ENCODE peak calls at places on chromosomes 6 and 20, in eight cellular contexts. One of them, this sample, is unnamed.

GRCh38 chr6:35052694-35053565 is 88.2 kb downstream of the TCP11 start:
- DNase-seq in endothelial cell: no peak
- DNase-seq in ovary: peak; percentile 65
- DNase-seq in fibroblast of pulmonary artery: no peak
- DNase-seq in cardiac muscle cell: no peak
- DNase-seq in neural progenitor cell: peak; percentile 70
- DNase-seq in CD8-positive, alpha-beta T cell: no peak
- DNase-seq in kidney: no peak
- DNase-seq in this sample: no peak

GRCh38 chr6:11947063-11947462 is 65.0 kb upstream of the HIVEP1 start:
- DNase-seq in ovary: no peak
- DNase-seq in neural progenitor cell: peak; percentile 21
- DNase-seq in CD8-positive, alpha-beta T cell: no peak
- DNase-seq in endothelial cell: no peak
- DNase-seq in fibroblast of pulmonary artery: no peak
- DNase-seq in kidney: no peak
- DNase-seq in cardiac muscle cell: no peak
- DNase-seq in this sample: no peak

GRCh38 chr20:32485126-32485769 is 99.9 kb downstream of the NOL4L start:
- DNase-seq in cardiac muscle cell: peak; percentile 87
- DNase-seq in neural progenitor cell: peak; percentile 81
- DNase-seq in ovary: peak; percentile 65
- DNase-seq in endothelial cell: peak; percentile 65
- DNase-seq in CD8-positive, alpha-beta T cell: peak; percentile 88
- DNase-seq in fibroblast of pulmonary artery: peak; percentile 86
- DNase-seq in kidney: peak; percentile 85
- DNase-seq in this sample: peak; percentile 54

GRCh38 chr6:2817778-2818443 is 23.8 kb downstream of the SERPINB1 start:
- DNase-seq in CD8-positive, alpha-beta T cell: no peak
- DNase-seq in fibroblast of pulmonary artery: peak; percentile 69
- DNase-seq in endothelial cell: no peak
- DNase-seq in cardiac muscle cell: peak; percentile 54
- DNase-seq in neural progenitor cell: no peak
- DNase-seq in kidney: no peak
- DNase-seq in ovary: no peak
- DNase-seq in this sample: no peak

GRCh38 chr20:58760881-58761280 is 68.3 kb downstream of the NPEPL1 start:
- DNase-seq in kidney: no peak
- DNase-seq in cardiac muscle cell: no peak
- DNase-seq in neural progenitor cell: no peak
- DNase-seq in fibroblast of pulmonary artery: no peak
- DNase-seq in ovary: no peak
- DNase-seq in CD8-positive, alpha-beta T cell: no peak
- DNase-seq in endothelial cell: no peak
- DNase-seq in this sample: no peak

GRCh38 chr20:63331741-63332400 is 29.3 kb downstream of the CHRNA4 start:
- DNase-seq in endothelial cell: no peak
- DNase-seq in kidney: peak; percentile 44
- DNase-seq in cardiac muscle cell: no peak
- DNase-seq in CD8-positive, alpha-beta T cell: no peak
- DNase-seq in fibroblast of pulmonary artery: no peak
- DNase-seq in ovary: no peak
- DNase-seq in neural progenitor cell: no peak
- DNase-seq in this sample: peak; percentile 42

GRCh38 chr6:3805448-3806123 is 43.6 kb upstream of the FAM50B start:
- DNase-seq in kidney: no peak
- DNase-seq in fibroblast of pulmonary artery: peak; percentile 92
- DNase-seq in cardiac muscle cell: peak; percentile 80
- DNase-seq in neural progenitor cell: no peak
- DNase-seq in ovary: no peak
- DNase-seq in CD8-positive, alpha-beta T cell: no peak
- DNase-seq in endothelial cell: no peak
- DNase-seq in this sample: no peak

GRCh38 chr6:11685411-11686093 is 93.1 kb downstream of the ADTRP start:
- DNase-seq in neural progenitor cell: no peak
- DNase-seq in endothelial cell: no peak
- DNase-seq in ovary: no peak
- DNase-seq in kidney: no peak
- DNase-seq in fibroblast of pulmonary artery: peak; percentile 62
- DNase-seq in CD8-positive, alpha-beta T cell: no peak
- DNase-seq in cardiac muscle cell: peak; percentile 41
- DNase-seq in this sample: no peak

GRCh38 chr6:88561974-88562736 is 396.0 kb upstream of the CNR1 start:
- DNase-seq in CD8-positive, alpha-beta T cell: no peak
- DNase-seq in endothelial cell: no peak
- DNase-seq in kidney: no peak
- DNase-seq in cardiac muscle cell: no peak
- DNase-seq in neural progenitor cell: no peak
- DNase-seq in ovary: peak; percentile 33
- DNase-seq in fibroblast of pulmonary artery: no peak
- DNase-seq in this sample: no peak

GRCh38 chr6:40545954-40546353 is 41.2 kb downstream of the LRFN2 start:
- DNase-seq in neural progenitor cell: peak; percentile 87
- DNase-seq in kidney: no peak
- DNase-seq in endothelial cell: no peak
- DNase-seq in CD8-positive, alpha-beta T cell: no peak
- DNase-seq in cardiac muscle cell: no peak
- DNase-seq in ovary: no peak
- DNase-seq in fibroblast of pulmonary artery: no peak
- DNase-seq in this sample: no peak

DNA sequence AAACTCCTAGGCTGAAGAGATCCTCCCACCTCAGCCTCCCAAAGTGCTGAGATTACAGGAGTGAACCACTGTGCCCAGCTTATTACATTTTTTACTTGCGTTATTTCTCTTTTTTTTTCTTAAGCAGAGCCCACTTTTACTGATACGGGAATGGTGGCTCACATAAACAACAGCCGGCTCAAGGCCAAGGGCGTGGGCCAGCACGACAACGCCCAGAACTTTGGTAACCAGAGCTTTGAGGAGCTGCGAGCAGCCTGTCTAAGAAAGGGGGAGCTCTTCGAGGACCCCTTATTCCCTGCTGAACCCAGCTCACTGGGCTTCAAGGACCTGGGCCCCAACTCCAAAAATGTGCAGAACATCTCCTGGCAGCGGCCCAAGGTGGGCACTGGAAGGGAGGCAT is 10.5 kb downstream of the CAPN11 start:
- DNase-seq in neural progenitor cell: no peak
- DNase-seq in ovary: no peak
- DNase-seq in fibroblast of pulmonary artery: no peak
- DNase-seq in CD8-positive, alpha-beta T cell: no peak
- DNase-seq in endothelial cell: no peak
- DNase-seq in kidney: no peak
- DNase-seq in cardiac muscle cell: no peak
- DNase-seq in this sample: no peak
- TF ChIP-seq CTCF in neural progenitor cell: no peak
- TF ChIP-seq CTCF in ovary: no peak
- TF ChIP-seq CTCF in fibroblast of pulmonary artery: no peak
- TF ChIP-seq CTCF in CD8-positive, alpha-beta T cell: no peak
- TF ChIP-seq CTCF in endothelial cell: no peak
- TF ChIP-seq CTCF in kidney: no peak
- TF ChIP-seq CTCF in cardiac muscle cell: no peak
- TF ChIP-seq CTCF in this sample: no peak

GRCh38 chr20:47886454-47887041 is 101.3 kb upstream of the SULF2 start:
- DNase-seq in neural progenitor cell: no peak
- DNase-seq in endothelial cell: no peak
- DNase-seq in fibroblast of pulmonary artery: no peak
- DNase-seq in kidney: no peak
- DNase-seq in cardiac muscle cell: no peak
- DNase-seq in ovary: no peak
- DNase-seq in CD8-positive, alpha-beta T cell: no peak
- DNase-seq in this sample: no peak

GRCh38 chr20:47887064-47887463 is 101.8 kb upstream of the SULF2 start:
- DNase-seq in cardiac muscle cell: no peak
- DNase-seq in neural progenitor cell: no peak
- DNase-seq in endothelial cell: no peak
- DNase-seq in ovary: no peak
- DNase-seq in fibroblast of pulmonary artery: no peak
- DNase-seq in CD8-positive, alpha-beta T cell: no peak
- DNase-seq in kidney: no peak
- DNase-seq in this sample: no peak

GRCh38 chr20:47885909-47886453 is 100.7 kb upstream of the SULF2 start:
- DNase-seq in cardiac muscle cell: no peak
- DNase-seq in ovary: no peak
- DNase-seq in neural progenitor cell: no peak
- DNase-seq in endothelial cell: no peak
- DNase-seq in kidney: no peak
- DNase-seq in CD8-positive, alpha-beta T cell: no peak
- DNase-seq in fibroblast of pulmonary artery: no peak
- DNase-seq in this sample: no peak

GRCh38 chr20:47887477-47888080 is 102.3 kb upstream of the SULF2 start:
- DNase-seq in neural progenitor cell: no peak
- DNase-seq in cardiac muscle cell: no peak
- DNase-seq in endothelial cell: no peak
- DNase-seq in ovary: no peak
- DNase-seq in fibroblast of pulmonary artery: no peak
- DNase-seq in CD8-positive, alpha-beta T cell: no peak
- DNase-seq in kidney: no peak
- DNase-seq in this sample: no peak

GRCh38 chr20:47888351-47888750 is 103.1 kb upstream of the SULF2 start:
- DNase-seq in CD8-positive, alpha-beta T cell: no peak
- DNase-seq in kidney: no peak
- DNase-seq in ovary: no peak
- DNase-seq in fibroblast of pulmonary artery: no peak
- DNase-seq in cardiac muscle cell: no peak
- DNase-seq in endothelial cell: no peak
- DNase-seq in neural progenitor cell: no peak
- DNase-seq in this sample: no peak
- TF ChIP-seq CTCF in CD8-positive, alpha-beta T cell: no peak
- TF ChIP-seq CTCF in kidney: no peak
- TF ChIP-seq CTCF in ovary: no peak
- TF ChIP-seq CTCF in fibroblast of pulmonary artery: no peak
- TF ChIP-seq CTCF in cardiac muscle cell: no peak
- TF ChIP-seq CTCF in endothelial cell: no peak
- TF ChIP-seq CTCF in neural progenitor cell: no peak
- TF ChIP-seq CTCF in this sample: no peak

GRCh38 chr6:90939906-90940305 is 353.0 kb upstream of the MAP3K7 start:
- DNase-seq in CD8-positive, alpha-beta T cell: no peak
- DNase-seq in endothelial cell: no peak
- DNase-seq in cardiac muscle cell: no peak
- DNase-seq in kidney: no peak
- DNase-seq in neural progenitor cell: no peak
- DNase-seq in ovary: no peak
- DNase-seq in fibroblast of pulmonary artery: no peak
- DNase-seq in this sample: no peak

GRCh38 chr6:90938116-90938515 is 351.2 kb upstream of the MAP3K7 start:
- DNase-seq in endothelial cell: no peak
- DNase-seq in kidney: no peak
- DNase-seq in cardiac muscle cell: no peak
- DNase-seq in ovary: no peak
- DNase-seq in neural progenitor cell: no peak
- DNase-seq in CD8-positive, alpha-beta T cell: no peak
- DNase-seq in fibroblast of pulmonary artery: no peak
- DNase-seq in this sample: no peak

GRCh38 chr6:90941885-90942284 is 355.0 kb upstream of the MAP3K7 start:
- DNase-seq in cardiac muscle cell: no peak
- DNase-seq in kidney: no peak
- DNase-seq in neural progenitor cell: no peak
- DNase-seq in CD8-positive, alpha-beta T cell: no peak
- DNase-seq in endothelial cell: no peak
- DNase-seq in fibroblast of pulmonary artery: no peak
- DNase-seq in ovary: no peak
- DNase-seq in this sample: no peak

GRCh38 chr6:90936286-90936685 is 349.4 kb upstream of the MAP3K7 start:
- DNase-seq in kidney: no peak
- DNase-seq in neural progenitor cell: no peak
- DNase-seq in fibroblast of pulmonary artery: no peak
- DNase-seq in cardiac muscle cell: no peak
- DNase-seq in endothelial cell: no peak
- DNase-seq in ovary: no peak
- DNase-seq in CD8-positive, alpha-beta T cell: no peak
- DNase-seq in this sample: no peak

DNA sequence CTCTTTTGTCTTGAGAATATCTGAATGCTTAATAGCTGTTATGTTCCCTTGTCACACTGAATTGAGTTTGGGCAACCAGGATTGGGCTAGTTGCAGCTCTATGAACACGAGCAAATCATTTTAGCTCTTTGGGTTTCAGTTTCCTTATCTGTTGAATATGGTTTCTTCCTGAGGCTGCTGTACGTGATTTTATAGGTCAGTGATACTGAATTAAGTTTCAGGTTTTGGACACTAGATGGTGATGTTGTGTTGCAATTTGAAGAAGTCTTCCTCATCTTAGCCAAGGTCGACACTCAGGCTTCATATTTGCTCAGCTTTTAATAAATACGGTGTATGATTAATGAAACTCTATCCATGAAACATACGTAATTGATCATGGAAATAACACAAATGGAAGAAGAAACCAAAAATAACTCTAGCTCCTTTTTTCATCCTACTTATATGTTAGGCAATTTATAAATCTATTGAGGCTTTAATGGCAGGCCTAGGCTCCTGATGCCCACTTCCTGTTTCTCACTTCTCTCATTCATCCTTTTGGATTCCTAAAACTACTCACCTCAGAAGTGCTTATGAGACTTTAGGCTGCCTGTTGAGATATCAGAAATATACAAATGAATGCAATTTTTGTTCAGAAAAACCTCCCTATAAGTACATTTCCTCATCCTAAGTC is 354.1 kb upstream of the MAP3K7 start:
- DNase-seq in neural progenitor cell: peak; percentile 51
- DNase-seq in endothelial cell: no peak
- DNase-seq in fibroblast of pulmonary artery: peak; percentile 78
- DNase-seq in cardiac muscle cell: peak; percentile 87
- DNase-seq in CD8-positive, alpha-beta T cell: no peak
- DNase-seq in ovary: no peak
- DNase-seq in kidney: no peak
- DNase-seq in this sample: no peak
- TF ChIP-seq CTCF in neural progenitor cell: peak; percentile 74
- TF ChIP-seq CTCF in endothelial cell: peak; percentile 68
- TF ChIP-seq CTCF in fibroblast of pulmonary artery: peak; percentile 58
- TF ChIP-seq CTCF in cardiac muscle cell: peak; percentile 58
- TF ChIP-seq CTCF in CD8-positive, alpha-beta T cell: peak; percentile 49
- TF ChIP-seq CTCF in ovary: peak; percentile 25
- TF ChIP-seq CTCF in kidney: peak; percentile 44
- TF ChIP-seq CTCF in this sample: peak; percentile 90

GRCh38 chr6:43629505-43630300 is 639 bp upstream of the GTPBP2 start:
- DNase-seq in cardiac muscle cell: peak; percentile 99
- DNase-seq in ovary: peak; percentile 93
- DNase-seq in kidney: peak; percentile 97
- DNase-seq in fibroblast of pulmonary artery: peak; percentile 99
- DNase-seq in neural progenitor cell: peak; percentile 96
- DNase-seq in endothelial cell: peak; percentile 79
- DNase-seq in CD8-positive, alpha-beta T cell: peak; percentile 91
- DNase-seq in this sample: no peak
- TF ChIP-seq CTCF in cardiac muscle cell: no peak
- TF ChIP-seq CTCF in ovary: no peak
- TF ChIP-seq CTCF in kidney: no peak
- TF ChIP-seq CTCF in fibroblast of pulmonary artery: no peak
- TF ChIP-seq CTCF in neural progenitor cell: no peak
- TF ChIP-seq CTCF in endothelial cell: no peak
- TF ChIP-seq CTCF in CD8-positive, alpha-beta T cell: no peak
- TF ChIP-seq CTCF in this sample: no peak